ENCODE peak calls at places on chromosomes 12 and 14, in four cellular contexts. N is stomach, V is midbrain, G is GM12864. H is an unnamed sample.

GRCh38 chr12:93539821-93540220 is 32.7 kb upstream of the SOCS2 start:
- DNase-seq in N (no peak), V (no peak), G (no peak), H (no peak)

GRCh38 chr12:60148831-60149230 is 553.0 kb downstream of the SLC16A7 start:
- DNase-seq in N (no peak), V (no peak), G (no peak), H (peak)

GRCh38 chr12:66199141-66199540 is 10.1 kb downstream of the IRAK3 start:
- DNase-seq in N (no peak), V (no peak), G (no peak), H (no peak)

GRCh38 chr12:64171715-64172114 is 50.4 kb downstream of the KICS2 start:
- DNase-seq in N (no peak), V (no peak), G (no peak), H (peak)

GRCh38 chr14:22797017-22797917 is 18.0 kb downstream of the SLC7A7 start:
- DNase-seq in N (no peak), V (no peak), G (no peak), H (no peak)

GRCh38 chr12:93199831-93200236 is 177.9 kb upstream of the NUDT4 start:
- DNase-seq in N (no peak), V (no peak), G (no peak), H (peak)

GRCh38 chr12:102964872-102965271 is 7.4 kb downstream of the ASCL1 start:
- DNase-seq in N (peak), V (peak), G (no peak), H (no peak)

GRCh38 chr12:52007982-52008510 is 1.3 kb downstream of the TAMALIN start:
- DNase-seq in N (no peak), V (no peak), G (no peak), H (no peak)

GRCh38 chr14:65502676-65503124 is 90.2 kb downstream of the FUT8 start:
- DNase-seq in N (no peak), V (no peak), G (no peak), H (peak)

GRCh38 chr12:55996201-55996714 is 818 bp upstream of the SUOX start:
- DNase-seq in N (peak), V (peak), G (no peak), H (peak)

GRCh38 chr12:16345105-16345504 is 2.3 kb upstream of the MGST1 start:
- DNase-seq in N (no peak), V (no peak), G (no peak), H (no peak)

GRCh38 chr12:59651230-59651920 is 55.5 kb downstream of the SLC16A7 start:
- DNase-seq in N (no peak), V (no peak), G (no peak), H (peak)

GRCh38 chr12:57127101-57127709 is 1.1 kb upstream of the LRP1 start:
- DNase-seq in N (peak), V (peak), G (no peak), H (no peak)

H was measured in astrocyte.